ENCODE peak calls at places on chromosomes 4 and X, in five cellular contexts. One of them, this sample, is unnamed.

GRCh38 chr4:55543858-55544257 is 2.9 kb downstream of the CLOCK start:
- DNase-seq in GM20000: no peak
- DNase-seq in brain microvascular endothelial cell: no peak
- DNase-seq in A673: peak
- DNase-seq in activated CD8-positive, alpha-beta T cell treated with anti-CD3 and anti-CD28 coated beads for 36 hours: no peak
- DNase-seq in this sample: no peak

GRCh38 chr4:117783716-117784115 is 250.6 kb upstream of the NDST3 start:
- DNase-seq in GM20000: no peak
- DNase-seq in brain microvascular endothelial cell: no peak
- DNase-seq in A673: no peak
- DNase-seq in activated CD8-positive, alpha-beta T cell treated with anti-CD3 and anti-CD28 coated beads for 36 hours: no peak
- DNase-seq in this sample: no peak

GRCh38 chrX:68983004-68983857 is 154.4 kb downstream of the EFNB1 start:
- DNase-seq in GM20000: no peak
- DNase-seq in brain microvascular endothelial cell: no peak
- DNase-seq in A673: no peak
- DNase-seq in activated CD8-positive, alpha-beta T cell treated with anti-CD3 and anti-CD28 coated beads for 36 hours: no peak
- DNase-seq in this sample: peak

GRCh38 chr4:26058537-26058936 is 144.5 kb downstream of the SMIM20 start:
- DNase-seq in GM20000: peak
- DNase-seq in brain microvascular endothelial cell: no peak
- DNase-seq in A673: no peak
- DNase-seq in activated CD8-positive, alpha-beta T cell treated with anti-CD3 and anti-CD28 coated beads for 36 hours: peak
- DNase-seq in this sample: no peak

GRCh38 chrX:101462892-101463291 is 22.4 kb upstream of the ARMCX4 start:
- DNase-seq in GM20000: no peak
- DNase-seq in brain microvascular endothelial cell: peak
- DNase-seq in A673: peak
- DNase-seq in activated CD8-positive, alpha-beta T cell treated with anti-CD3 and anti-CD28 coated beads for 36 hours: no peak
- DNase-seq in this sample: peak

GRCh38 chr4:149723065-149723464 is 92.6 kb downstream of the IQCM start:
- DNase-seq in GM20000: no peak
- DNase-seq in brain microvascular endothelial cell: no peak
- DNase-seq in A673: no peak
- DNase-seq in activated CD8-positive, alpha-beta T cell treated with anti-CD3 and anti-CD28 coated beads for 36 hours: no peak
- DNase-seq in this sample: no peak

GRCh38 chr4:92381640-92382039 is 77.9 kb downstream of the GRID2 start:
- DNase-seq in GM20000: no peak
- DNase-seq in brain microvascular endothelial cell: no peak
- DNase-seq in A673: peak
- DNase-seq in activated CD8-positive, alpha-beta T cell treated with anti-CD3 and anti-CD28 coated beads for 36 hours: no peak
- DNase-seq in this sample: no peak

GRCh38 chr4:95998311-95998710 is 158.4 kb downstream of the PDHA2 start:
- DNase-seq in GM20000: no peak
- DNase-seq in brain microvascular endothelial cell: peak
- DNase-seq in A673: no peak
- DNase-seq in activated CD8-positive, alpha-beta T cell treated with anti-CD3 and anti-CD28 coated beads for 36 hours: no peak
- DNase-seq in this sample: no peak

GRCh38 chrX:136146614-136147319 is 566 bp upstream of the FHL1 start:
- DNase-seq in GM20000: peak
- DNase-seq in brain microvascular endothelial cell: no peak
- DNase-seq in A673: no peak
- DNase-seq in activated CD8-positive, alpha-beta T cell treated with anti-CD3 and anti-CD28 coated beads for 36 hours: peak
- DNase-seq in this sample: peak

GRCh38 chr4:95466791-95467190 is 82.0 kb downstream of the UNC5C start:
- DNase-seq in GM20000: no peak
- DNase-seq in brain microvascular endothelial cell: no peak
- DNase-seq in A673: no peak
- DNase-seq in activated CD8-positive, alpha-beta T cell treated with anti-CD3 and anti-CD28 coated beads for 36 hours: no peak
- DNase-seq in this sample: no peak

GRCh38 chr4:172709376-172709775 is 459.2 kb upstream of the GALNT7 start:
- DNase-seq in GM20000: no peak
- DNase-seq in brain microvascular endothelial cell: no peak
- DNase-seq in A673: no peak
- DNase-seq in activated CD8-positive, alpha-beta T cell treated with anti-CD3 and anti-CD28 coated beads for 36 hours: no peak
- DNase-seq in this sample: no peak

GRCh38 chrX:101460669-101461068 is 24.6 kb upstream of the ARMCX4 start:
- DNase-seq in GM20000: no peak
- DNase-seq in brain microvascular endothelial cell: no peak
- DNase-seq in A673: peak
- DNase-seq in activated CD8-positive, alpha-beta T cell treated with anti-CD3 and anti-CD28 coated beads for 36 hours: no peak
- DNase-seq in this sample: no peak

GRCh38 chr4:27005512-27006246 is 145.0 kb downstream of the STIM2 start:
- DNase-seq in GM20000: no peak
- DNase-seq in brain microvascular endothelial cell: peak
- DNase-seq in A673: no peak
- DNase-seq in activated CD8-positive, alpha-beta T cell treated with anti-CD3 and anti-CD28 coated beads for 36 hours: no peak
- DNase-seq in this sample: no peak

GRCh38 chr4:152957437-152958185 is 21.5 kb downstream of the FHDC1 start:
- DNase-seq in GM20000: no peak
- DNase-seq in brain microvascular endothelial cell: no peak
- DNase-seq in A673: no peak
- DNase-seq in activated CD8-positive, alpha-beta T cell treated with anti-CD3 and anti-CD28 coated beads for 36 hours: no peak
- DNase-seq in this sample: no peak

GRCh38 chr4:44368413-44369167 is 80.0 kb downstream of the KCTD8 start:
- DNase-seq in GM20000: no peak
- DNase-seq in brain microvascular endothelial cell: no peak
- DNase-seq in A673: no peak
- DNase-seq in activated CD8-positive, alpha-beta T cell treated with anti-CD3 and anti-CD28 coated beads for 36 hours: no peak
- DNase-seq in this sample: no peak

GRCh38 chrX:130166503-130166777 is 799 bp upstream of the AIFM1 start:
- DNase-seq in GM20000: no peak
- DNase-seq in brain microvascular endothelial cell: no peak
- DNase-seq in A673: no peak
- DNase-seq in activated CD8-positive, alpha-beta T cell treated with anti-CD3 and anti-CD28 coated beads for 36 hours: no peak
- DNase-seq in this sample: no peak

GRCh38 chrX:102516314-102516936 is at the start of gene TMSB15A:
- DNase-seq in GM20000: peak
- DNase-seq in brain microvascular endothelial cell: peak
- DNase-seq in A673: peak
- DNase-seq in activated CD8-positive, alpha-beta T cell treated with anti-CD3 and anti-CD28 coated beads for 36 hours: peak
- DNase-seq in this sample: peak

GRCh38 chr4:159013692-159014091 is 89.2 kb upstream of the RAPGEF2 start:
- DNase-seq in GM20000: no peak
- DNase-seq in brain microvascular endothelial cell: no peak
- DNase-seq in A673: no peak
- DNase-seq in activated CD8-positive, alpha-beta T cell treated with anti-CD3 and anti-CD28 coated beads for 36 hours: no peak
- DNase-seq in this sample: no peak

GRCh38 chrX:153382563-153383482 is 18.3 kb downstream of the PNMA6E start:
- DNase-seq in GM20000: no peak
- DNase-seq in brain microvascular endothelial cell: no peak
- DNase-seq in A673: no peak
- DNase-seq in activated CD8-positive, alpha-beta T cell treated with anti-CD3 and anti-CD28 coated beads for 36 hours: no peak
- DNase-seq in this sample: no peak

GRCh38 chr4:89064848-89065247 is 7.9 kb upstream of the FAM13A start:
- DNase-seq in GM20000: no peak
- DNase-seq in brain microvascular endothelial cell: no peak
- DNase-seq in A673: no peak
- DNase-seq in activated CD8-positive, alpha-beta T cell treated with anti-CD3 and anti-CD28 coated beads for 36 hours: no peak
- DNase-seq in this sample: no peak

GRCh38 chrX:29890004-29890403 is 325.4 kb upstream of the MAGEB2 start:
- DNase-seq in GM20000: no peak
- DNase-seq in brain microvascular endothelial cell: no peak
- DNase-seq in A673: no peak
- DNase-seq in activated CD8-positive, alpha-beta T cell treated with anti-CD3 and anti-CD28 coated beads for 36 hours: no peak
- DNase-seq in this sample: no peak

GRCh38 chrX:29215251-29215650 is 628.0 kb downstream of the IL1RAPL1 start:
- DNase-seq in GM20000: no peak
- DNase-seq in brain microvascular endothelial cell: no peak
- DNase-seq in A673: no peak
- DNase-seq in activated CD8-positive, alpha-beta T cell treated with anti-CD3 and anti-CD28 coated beads for 36 hours: no peak
- DNase-seq in this sample: no peak

GRCh38 chr4:56289934-56290333 is 97.4 kb downstream of the AASDH start:
- DNase-seq in GM20000: no peak
- DNase-seq in brain microvascular endothelial cell: no peak
- DNase-seq in A673: no peak
- DNase-seq in activated CD8-positive, alpha-beta T cell treated with anti-CD3 and anti-CD28 coated beads for 36 hours: no peak
- DNase-seq in this sample: no peak

GRCh38 chr4:129043523-129043922 is 49.8 kb downstream of the SCLT1 start:
- DNase-seq in GM20000: no peak
- DNase-seq in brain microvascular endothelial cell: peak
- DNase-seq in A673: peak
- DNase-seq in activated CD8-positive, alpha-beta T cell treated with anti-CD3 and anti-CD28 coated beads for 36 hours: peak
- DNase-seq in this sample: no peak
- TF ChIP-seq CTCF in GM20000: no peak
- TF ChIP-seq CTCF in brain microvascular endothelial cell: peak
- TF ChIP-seq CTCF in A673: peak
- TF ChIP-seq CTCF in activated CD8-positive, alpha-beta T cell treated with anti-CD3 and anti-CD28 coated beads for 36 hours: no peak
- TF ChIP-seq CTCF in this sample: no peak

DNA sequence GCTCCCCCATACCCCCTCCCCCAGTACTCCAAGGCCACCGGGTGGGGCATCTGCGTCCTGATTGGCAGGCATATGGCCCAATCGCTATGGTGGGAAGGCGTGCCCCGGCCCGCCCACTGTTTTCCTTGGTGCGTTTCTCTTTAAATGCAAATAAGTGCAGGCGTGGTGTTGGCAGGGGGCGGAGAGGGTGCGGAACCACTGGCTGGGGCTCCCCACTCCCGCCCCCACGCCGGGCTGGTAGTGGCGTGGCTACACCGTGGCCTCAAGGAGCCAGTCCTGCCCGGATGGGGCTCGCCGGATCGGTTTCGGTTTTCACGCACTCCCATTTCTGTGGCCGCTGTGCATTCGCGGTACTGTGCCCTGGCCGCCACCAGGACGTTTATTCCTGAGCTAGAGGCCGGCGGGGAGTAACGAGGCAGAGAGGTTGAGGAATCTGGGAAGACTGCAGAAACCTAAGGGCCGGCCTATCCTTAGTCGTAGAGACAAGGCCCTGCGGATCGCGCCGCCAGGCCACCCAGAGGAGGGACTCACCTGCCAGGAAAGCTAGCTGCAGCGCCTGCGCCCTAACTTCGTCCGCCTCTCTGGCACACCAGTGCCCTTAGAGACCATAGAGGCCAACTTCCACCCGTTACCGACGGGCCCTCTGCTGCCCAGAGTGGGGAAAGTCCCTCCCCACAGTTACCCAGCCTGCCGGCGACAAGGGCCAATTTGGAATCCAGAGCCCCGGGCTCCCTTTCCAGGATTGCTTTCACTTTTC is 405 bp upstream of the AMER1 start:
- DNase-seq in GM20000: peak
- DNase-seq in brain microvascular endothelial cell: peak
- DNase-seq in A673: peak
- DNase-seq in activated CD8-positive, alpha-beta T cell treated with anti-CD3 and anti-CD28 coated beads for 36 hours: peak
- DNase-seq in this sample: peak
- TF ChIP-seq CTCF in GM20000: no peak
- TF ChIP-seq CTCF in brain microvascular endothelial cell: no peak
- TF ChIP-seq CTCF in A673: no peak
- TF ChIP-seq CTCF in activated CD8-positive, alpha-beta T cell treated with anti-CD3 and anti-CD28 coated beads for 36 hours: no peak
- TF ChIP-seq CTCF in this sample: no peak

DNA sequence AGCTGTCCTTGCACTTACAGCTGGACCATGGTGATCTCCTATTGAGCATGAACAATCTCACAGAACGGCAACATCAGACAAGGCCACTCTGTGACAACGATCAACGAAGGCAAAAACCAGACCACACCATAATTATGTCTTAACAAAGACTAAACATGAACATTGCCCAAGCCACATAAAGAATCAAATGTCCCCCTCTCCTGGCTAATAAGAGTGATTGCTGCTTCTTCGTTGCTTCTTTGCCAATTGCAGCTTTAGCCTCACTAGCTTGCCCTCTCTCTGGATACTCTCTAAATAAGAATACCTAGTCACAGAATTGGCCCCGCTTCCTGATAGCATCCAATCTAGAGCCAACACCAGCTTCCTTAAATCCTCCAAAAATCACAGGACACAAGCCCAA is 41.5 kb upstream of the PGRMC1 start:
- DNase-seq in GM20000: no peak
- DNase-seq in brain microvascular endothelial cell: no peak
- DNase-seq in A673: peak
- DNase-seq in activated CD8-positive, alpha-beta T cell treated with anti-CD3 and anti-CD28 coated beads for 36 hours: no peak
- DNase-seq in this sample: no peak
- TF ChIP-seq CTCF in GM20000: no peak
- TF ChIP-seq CTCF in brain microvascular endothelial cell: peak
- TF ChIP-seq CTCF in A673: peak
- TF ChIP-seq CTCF in activated CD8-positive, alpha-beta T cell treated with anti-CD3 and anti-CD28 coated beads for 36 hours: no peak
- TF ChIP-seq CTCF in this sample: no peak

DNA sequence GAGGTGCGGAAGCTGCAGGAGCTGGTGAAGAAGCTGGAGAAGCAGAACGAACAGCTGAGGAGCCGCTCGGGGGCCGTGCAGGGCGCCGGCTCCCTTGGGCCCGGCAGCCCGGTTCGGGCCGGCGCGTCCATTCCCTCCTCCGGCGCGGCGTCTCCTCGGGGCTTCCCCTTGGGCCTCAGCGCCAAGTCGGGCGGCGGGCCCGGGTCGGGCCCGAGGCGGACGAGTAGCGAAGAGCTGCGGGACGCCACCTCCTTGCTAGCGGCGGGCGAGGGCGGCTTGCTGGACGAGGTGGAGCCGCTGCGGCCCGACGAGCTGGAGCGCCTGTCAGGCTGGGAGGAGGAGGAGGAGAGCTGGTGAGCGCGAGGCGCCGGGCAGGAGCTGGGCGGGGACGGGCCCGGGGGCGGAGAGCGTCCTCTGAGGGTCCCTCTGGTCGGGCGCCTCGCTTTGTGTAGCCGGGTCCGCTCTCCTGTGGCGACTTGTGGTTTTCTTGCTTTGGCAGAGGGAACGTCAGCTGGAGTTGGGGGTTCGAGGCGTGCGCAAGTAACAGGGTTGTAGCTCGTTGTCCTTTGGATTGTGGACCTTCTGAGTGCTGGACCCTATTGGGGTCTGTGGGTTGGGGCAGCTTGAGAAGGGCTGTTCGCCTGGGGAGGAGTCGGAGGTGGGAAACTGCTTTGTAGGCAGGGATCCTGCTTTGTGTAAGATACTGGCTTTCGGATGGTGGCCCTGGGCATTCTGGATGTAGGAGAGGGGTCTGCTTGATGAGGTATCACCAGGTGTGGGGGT is 638 bp downstream of the SLAIN2 start:
- DNase-seq in GM20000: peak
- DNase-seq in brain microvascular endothelial cell: no peak
- DNase-seq in A673: peak
- DNase-seq in activated CD8-positive, alpha-beta T cell treated with anti-CD3 and anti-CD28 coated beads for 36 hours: peak
- DNase-seq in this sample: peak
- TF ChIP-seq CTCF in GM20000: no peak
- TF ChIP-seq CTCF in brain microvascular endothelial cell: no peak
- TF ChIP-seq CTCF in A673: no peak
- TF ChIP-seq CTCF in activated CD8-positive, alpha-beta T cell treated with anti-CD3 and anti-CD28 coated beads for 36 hours: peak
- TF ChIP-seq CTCF in this sample: no peak